ENCODE peak calls at places on chromosomes 16 and 17, in seven cellular contexts. Z, X, R, L, E, A and K are unnamed samples.
A peak's percentile ranks its signal among the peaks of the same experiment; 100 is the strongest.

GRCh38 chr16:67598527-67598926 is 36.2 kb downstream of the CTCF start:
- DNase-seq in Z (no peak), X (peak; percentile 82), R (no peak), L (no peak), E (peak; percentile 30), A (no peak), K (no peak)

GRCh38 chr17:17816240-17816814 is 20.5 kb downstream of the SREBF1 start:
- DNase-seq in Z (no peak), X (no peak), R (no peak), L (no peak), E (no peak), A (no peak), K (peak; percentile 81)

GRCh38 chr17:41968676-41969075 is 2.1 kb downstream of the CNP start:
- DNase-seq in Z (no peak), X (no peak), R (no peak), L (no peak), E (no peak), A (no peak), K (no peak)

GRCh38 chr17:58920773-58921172 is 165.1 kb downstream of the PPM1E start:
- DNase-seq in Z (no peak), X (no peak), R (no peak), L (no peak), E (no peak), A (no peak), K (no peak)

GRCh38 chr16:57556941-57557541 is 14.6 kb downstream of the ADGRG5 start:
- DNase-seq in Z (peak; percentile 56), X (no peak), R (no peak), L (no peak), E (no peak), A (no peak), K (no peak)

GRCh38 chr16:75402821-75403475 is 30.4 kb downstream of the CFDP1 start:
- DNase-seq in Z (peak; percentile 28), X (peak; percentile 71), R (no peak), L (no peak), E (peak; percentile 72), A (no peak), K (no peak)

GRCh38 chr16:3131755-3132377 is 3.0 kb upstream of the ZNF213 start:
- DNase-seq in Z (peak; percentile 59), X (peak; percentile 41), R (peak; percentile 62), L (no peak), E (peak; percentile 44), A (no peak), K (no peak)

GRCh38 chr16:84194018-84194417 is 3.1 kb downstream of the ADAD2 start:
- DNase-seq in Z (no peak), X (no peak), R (no peak), L (no peak), E (no peak), A (no peak), K (no peak)

GRCh38 chr16:51434567-51435198 is 283.6 kb upstream of the SALL1 start:
- DNase-seq in Z (no peak), X (no peak), R (no peak), L (no peak), E (no peak), A (no peak), K (no peak)

GRCh38 chr17:63446981-63447687 is 1.0 kb upstream of the CYB561 start:
- DNase-seq in Z (no peak), X (peak; percentile 86), R (peak; percentile 57), L (no peak), E (peak; percentile 81), A (peak; percentile 61), K (peak; percentile 41)

GRCh38 chr17:80433916-80434666 is 19.1 kb downstream of the ENDOV start:
- DNase-seq in Z (no peak), X (no peak), R (no peak), L (no peak), E (no peak), A (no peak), K (no peak)

GRCh38 chr16:58836427-58836826 is 102.3 kb upstream of the GOT2 start:
- DNase-seq in Z (no peak), X (no peak), R (no peak), L (no peak), E (no peak), A (no peak), K (no peak)

GRCh38 chr16:53043986-53044571 is 8.6 kb downstream of the CHD9NB start:
- DNase-seq in Z (no peak), X (no peak), R (no peak), L (no peak), E (no peak), A (no peak), K (peak; percentile 32)

GRCh38 chr16:59878479-59878878 is 1144.4 kb upstream of the GOT2 start:
- DNase-seq in Z (no peak), X (peak; percentile 20), R (no peak), L (no peak), E (peak; percentile 35), A (no peak), K (no peak)

GRCh38 chr17:20267459-20267842 is 199.9 kb downstream of the LGALS9B start:
- DNase-seq in Z (no peak), X (peak; percentile 13), R (peak; percentile 42), L (no peak), E (peak; percentile 4), A (no peak), K (no peak)

GRCh38 chr16:72291121-72291520 is 119.2 kb upstream of the PMFBP1 start:
- DNase-seq in Z (no peak), X (peak; percentile 67), R (no peak), L (no peak), E (peak; percentile 69), A (no peak), K (no peak)

GRCh38 chr16:87303431-87303930 is 13.7 kb downstream of the C16orf95 start:
- DNase-seq in Z (no peak), X (no peak), R (no peak), L (no peak), E (peak; percentile 18), A (no peak), K (no peak)

GRCh38 chr17:70320642-70321345 is 151.5 kb downstream of the KCNJ2 start:
- DNase-seq in Z (no peak), X (peak; percentile 88), R (no peak), L (no peak), E (peak; percentile 44), A (no peak), K (no peak)

GRCh38 chr17:32625971-32626370 is 139.2 kb downstream of the CDK5R1 start:
- DNase-seq in Z (no peak), X (no peak), R (no peak), L (no peak), E (no peak), A (no peak), K (no peak)

GRCh38 chr17:75128694-75129505 is 2.6 kb downstream of the NT5C start:
- DNase-seq in Z (no peak), X (no peak), R (no peak), L (no peak), E (no peak), A (no peak), K (peak; percentile 73)

GRCh38 chr16:51408357-51408756 is 257.3 kb upstream of the SALL1 start:
- DNase-seq in Z (no peak), X (no peak), R (no peak), L (no peak), E (peak; percentile 40), A (no peak), K (no peak)

GRCh38 chr17:73342057-73342522 is 30.3 kb upstream of the CDC42EP4 start:
- DNase-seq in Z (peak; percentile 61), X (peak; percentile 96), R (no peak), L (peak; percentile 91), E (peak; percentile 98), A (peak; percentile 65), K (no peak)

GRCh38 chr17:65166785-65167184 is 29.6 kb downstream of the RGS9 start:
- DNase-seq in Z (no peak), X (no peak), R (no peak), L (no peak), E (no peak), A (no peak), K (no peak)

GRCh38 chr17:2898255-2898926 is 102.2 kb downstream of the RAP1GAP2 start:
- DNase-seq in Z (no peak), X (no peak), R (no peak), L (no peak), E (no peak), A (no peak), K (no peak)

GRCh38 chr17:17784599-17785264 is 52.1 kb downstream of the SREBF1 start:
- DNase-seq in Z (peak; percentile 61), X (no peak), R (peak; percentile 31), L (no peak), E (no peak), A (no peak), K (no peak)

GRCh38 chr16:29745853-29746345 is at the start of gene C16orf54:
- DNase-seq in Z (no peak), X (no peak), R (peak; percentile 90), L (peak; percentile 15), E (no peak), A (peak; percentile 58), K (peak; percentile 88)

GRCh38 chr17:33594000-33594399 is 300.9 kb upstream of the ASIC2 start:
- DNase-seq in Z (no peak), X (no peak), R (no peak), L (no peak), E (no peak), A (no peak), K (no peak)

GRCh38 chr16:3214904-3215600 is 19.9 kb downstream of the ZNF200 start:
- DNase-seq in Z (no peak), X (no peak), R (peak; percentile 15), L (no peak), E (no peak), A (no peak), K (no peak)

GRCh38 chr16:49884033-49884707 is 28.3 kb upstream of the ZNF423 start:
- DNase-seq in Z (no peak), X (peak; percentile 10), R (no peak), L (no peak), E (no peak), A (no peak), K (no peak)

GRCh38 chr16:29876578-29877249 is 13.7 kb upstream of the CDIPT start:
- DNase-seq in Z (no peak), X (no peak), R (peak; percentile 65), L (no peak), E (no peak), A (no peak), K (peak; percentile 41)

GRCh38 chr16:88504489-88505404 is 51.7 kb downstream of the ZFPM1 start:
- DNase-seq in Z (peak; percentile 97), X (no peak), R (no peak), L (no peak), E (no peak), A (no peak), K (peak; percentile 64)